ENCODE peak calls at places on chromosomes 6 and 20, in six cellular contexts. Q, M, U, Y, P and S are unnamed samples.

GRCh38 chr6:162198072-162198471 is 529.5 kb downstream of the PRKN start:
- DNase-seq in P (no peak), Q (no peak), U (no peak), M (no peak), Y (no peak), S (no peak)

GRCh38 chr20:23248524-23248923 is 102.1 kb upstream of the NXT1 start:
- DNase-seq in P (no peak), Q (no peak), Y (peak), M (no peak), U (no peak), S (no peak)

GRCh38 chr6:25370175-25371036 is 91.2 kb downstream of the CARMIL1 start:
- DNase-seq in Q (no peak), Y (no peak), M (no peak), P (no peak), U (no peak), S (no peak)

GRCh38 chr6:35895560-35895959 is 25.3 kb downstream of the SRPK1 start:
- DNase-seq in Q (no peak), P (no peak), M (no peak), U (peak), Y (no peak), S (no peak)

GRCh38 chr6:149354009-149354408 is 36.5 kb downstream of the TAB2 start:
- DNase-seq in M (no peak), P (no peak), U (no peak), Y (no peak), Q (no peak), S (no peak)

GRCh38 chr6:156911581-156911980 is 134.4 kb downstream of the ARID1B start:
- DNase-seq in Y (no peak), U (no peak), P (no peak), Q (no peak), M (no peak), S (no peak)

GRCh38 chr6:36984581-36985383 is 1.2 kb downstream of the MTCH1 start:
- DNase-seq in M (peak), Q (no peak), P (peak), U (peak), Y (peak), S (no peak)

GRCh38 chr6:15962449-15962764 is 166.5 kb upstream of the MYLIP start:
- DNase-seq in Y (peak), U (peak), Q (no peak), M (no peak), P (no peak), S (no peak)

GRCh38 chr6:20454201-20454824 is 52.6 kb downstream of the E2F3 start:
- DNase-seq in Y (no peak), U (no peak), Q (no peak), M (no peak), P (no peak), S (no peak)

GRCh38 chr6:122381494-122382083 is 17.9 kb upstream of the HSF2 start:
- DNase-seq in Y (peak), Q (no peak), P (peak), M (peak), U (peak), S (peak)

GRCh38 chr6:152378154-152378553 is 259.0 kb downstream of the SYNE1 start:
- DNase-seq in M (no peak), U (peak), Q (no peak), Y (no peak), P (no peak), S (no peak)

GRCh38 chr20:62704341-62704948 is 4.2 kb upstream of the NTSR1 start:
- DNase-seq in Q (peak), P (peak), M (peak), U (peak), Y (peak), S (peak)

GRCh38 chr6:85660181-85660611 is 17.5 kb upstream of the SYNCRIP start:
- DNase-seq in P (peak), Y (no peak), M (no peak), U (peak), Q (no peak), S (no peak)

GRCh38 chr6:16746812-16747211 is 14.4 kb downstream of the ATXN1 start:
- DNase-seq in Q (no peak), Y (no peak), U (no peak), P (no peak), M (no peak), S (no peak)

GRCh38 chr6:71486466-71486865 is 197.9 kb downstream of the OGFRL1 start:
- DNase-seq in M (no peak), Q (no peak), U (peak), Y (no peak), P (no peak), S (no peak)

GRCh38 chr6:71480577-71480976 is 192.0 kb downstream of the OGFRL1 start:
- DNase-seq in Q (no peak), M (no peak), U (no peak), Y (peak), P (no peak), S (no peak)

GRCh38 chr6:71481801-71482200 is 193.2 kb downstream of the OGFRL1 start:
- DNase-seq in Y (no peak), Q (no peak), P (no peak), U (no peak), M (no peak), S (no peak)

GRCh38 chr6:71481021-71481420 is 192.4 kb downstream of the OGFRL1 start:
- DNase-seq in M (no peak), P (no peak), Q (no peak), Y (peak), U (no peak), S (no peak)

GRCh38 chr6:71482742-71483141 is 194.1 kb downstream of the OGFRL1 start:
- DNase-seq in Q (no peak), U (no peak), Y (peak), P (no peak), M (no peak), S (no peak)
- TF ChIP-seq CTCF in Q (no peak), U (peak), Y (peak), P (no peak), M (peak), S (no peak)

GRCh38 chr20:35615667-35616464 is at the start of gene SPAG4:
- DNase-seq in Q (peak), P (no peak), Y (no peak), U (peak), M (peak), S (peak)
- TF ChIP-seq POLR2A in Q (no peak), P (no peak), Y (no peak), U (peak), M (peak), S (no peak)

DNA sequence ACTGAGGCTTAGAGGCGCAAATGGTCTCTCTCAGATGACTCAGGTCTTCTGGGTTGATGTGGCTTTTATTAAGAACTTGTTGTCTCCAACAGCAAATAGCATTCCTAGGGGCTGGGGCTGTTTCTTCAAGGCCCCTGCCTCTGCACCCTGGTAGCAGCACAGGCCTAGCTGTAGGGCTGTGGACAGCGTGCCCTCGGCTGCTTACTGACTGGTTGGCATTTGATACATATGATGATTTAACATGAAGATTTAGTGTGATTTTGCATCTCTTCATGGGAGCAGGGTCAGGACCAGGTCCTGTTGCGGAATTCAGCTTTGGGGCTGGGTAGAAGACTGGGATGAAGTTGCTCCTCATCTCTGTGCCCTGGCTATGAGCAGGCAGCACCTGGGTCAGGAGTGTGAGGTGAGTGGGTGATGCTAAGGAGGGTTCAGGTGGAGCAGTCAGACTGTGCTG is 24.3 kb upstream of the IER3 start:
- DNase-seq in Y (no peak), Q (no peak), P (no peak), U (no peak), M (no peak), S (no peak)
- H3K4me3 ChIP-seq in Y (no peak), Q (no peak), P (peak), U (no peak), M (no peak), S (no peak)

GRCh38 chr20:58839474-58839874 is 11.2 kb downstream of the GNAS-AS1 start:
- DNase-seq in P (peak), Y (peak), M (no peak), U (peak), Q (no peak), S (no peak)
- TF ChIP-seq CTCF in P (peak), Y (peak), M (peak), U (peak), Q (peak), S (no peak)

DNA sequence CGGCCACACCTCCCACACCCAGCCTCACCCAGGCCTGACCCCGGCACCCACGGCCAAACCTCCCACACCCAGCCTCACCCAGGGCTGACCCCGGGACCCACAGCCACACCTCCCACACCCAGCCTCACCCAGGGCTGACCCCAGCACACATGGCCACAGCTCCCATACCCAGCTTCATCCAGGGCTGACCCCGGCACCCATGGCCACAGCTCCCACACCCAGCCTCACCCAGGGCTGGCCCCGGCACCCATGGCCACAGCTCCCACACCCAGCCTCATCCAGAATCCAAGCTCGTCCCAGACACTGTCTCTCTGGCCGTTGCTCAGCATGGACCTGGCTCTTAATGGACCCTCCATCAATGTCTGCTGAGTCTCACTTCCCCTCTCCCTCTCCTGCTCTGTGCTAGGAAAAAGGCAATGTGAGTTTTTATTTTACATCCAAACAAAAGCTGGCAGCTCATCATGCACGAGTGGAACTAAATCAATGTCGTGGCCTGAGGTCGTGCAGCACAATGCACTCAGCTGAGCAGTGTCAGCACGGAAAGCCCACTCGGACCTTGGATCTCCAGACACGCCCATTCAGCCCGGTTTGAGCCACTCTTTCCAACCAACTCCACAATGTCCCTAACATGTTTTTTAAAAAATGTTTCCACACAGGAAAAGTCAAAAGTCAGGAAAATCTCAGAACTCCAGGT is 36.0 kb downstream of the NINL start:
- DNase-seq in U (no peak), P (no peak), Y (no peak), Q (no peak), M (no peak), S (peak)
- TF ChIP-seq POLR2A in U (no peak), P (no peak), Y (no peak), Q (no peak), M (no peak), S (no peak)

GRCh38 chr6:18503588-18504231 is 116.6 kb downstream of the RNF144B start:
- DNase-seq in U (peak), Q (no peak), Y (peak), M (peak), P (peak), S (no peak)

GRCh38 chr6:18501313-18502013 is 114.3 kb downstream of the RNF144B start:
- DNase-seq in U (peak), P (no peak), M (peak), Y (no peak), Q (no peak), S (peak)

GRCh38 chr6:18503187-18503586 is 116.0 kb downstream of the RNF144B start:
- DNase-seq in Q (no peak), P (no peak), M (no peak), U (no peak), Y (no peak), S (no peak)

GRCh38 chr6:18506387-18507017 is 119.4 kb downstream of the RNF144B start:
- DNase-seq in U (peak), P (no peak), Y (no peak), M (no peak), Q (no peak), S (no peak)

GRCh38 chr6:18504232-18504596 is 117.1 kb downstream of the RNF144B start:
- DNase-seq in M (no peak), Y (no peak), Q (no peak), U (no peak), P (no peak), S (no peak)
- H3K4me3 ChIP-seq in M (no peak), Y (no peak), Q (peak), U (no peak), P (no peak), S (no peak)

GRCh38 chr6:6518627-6519026 is 69.9 kb upstream of the LY86 start:
- DNase-seq in M (no peak), U (no peak), Y (no peak), Q (no peak), P (no peak), S (no peak)

GRCh38 chr6:6519028-6519427 is 69.5 kb upstream of the LY86 start:
- DNase-seq in Q (no peak), U (no peak), M (no peak), P (no peak), Y (no peak), S (no peak)

GRCh38 chr6:6515691-6516607 is 72.6 kb upstream of the LY86 start:
- DNase-seq in M (no peak), Y (no peak), P (no peak), U (no peak), Q (no peak), S (no peak)

GRCh38 chr6:6517059-6517458 is 71.5 kb upstream of the LY86 start:
- DNase-seq in P (no peak), Y (no peak), M (no peak), Q (no peak), U (no peak), S (no peak)

GRCh38 chr6:6516643-6517042 is 71.9 kb upstream of the LY86 start:
- DNase-seq in Q (no peak), U (no peak), P (no peak), M (peak), Y (no peak), S (no peak)
- TF ChIP-seq CTCF in Q (no peak), U (no peak), P (no peak), M (no peak), Y (no peak), S (no peak)

DNA sequence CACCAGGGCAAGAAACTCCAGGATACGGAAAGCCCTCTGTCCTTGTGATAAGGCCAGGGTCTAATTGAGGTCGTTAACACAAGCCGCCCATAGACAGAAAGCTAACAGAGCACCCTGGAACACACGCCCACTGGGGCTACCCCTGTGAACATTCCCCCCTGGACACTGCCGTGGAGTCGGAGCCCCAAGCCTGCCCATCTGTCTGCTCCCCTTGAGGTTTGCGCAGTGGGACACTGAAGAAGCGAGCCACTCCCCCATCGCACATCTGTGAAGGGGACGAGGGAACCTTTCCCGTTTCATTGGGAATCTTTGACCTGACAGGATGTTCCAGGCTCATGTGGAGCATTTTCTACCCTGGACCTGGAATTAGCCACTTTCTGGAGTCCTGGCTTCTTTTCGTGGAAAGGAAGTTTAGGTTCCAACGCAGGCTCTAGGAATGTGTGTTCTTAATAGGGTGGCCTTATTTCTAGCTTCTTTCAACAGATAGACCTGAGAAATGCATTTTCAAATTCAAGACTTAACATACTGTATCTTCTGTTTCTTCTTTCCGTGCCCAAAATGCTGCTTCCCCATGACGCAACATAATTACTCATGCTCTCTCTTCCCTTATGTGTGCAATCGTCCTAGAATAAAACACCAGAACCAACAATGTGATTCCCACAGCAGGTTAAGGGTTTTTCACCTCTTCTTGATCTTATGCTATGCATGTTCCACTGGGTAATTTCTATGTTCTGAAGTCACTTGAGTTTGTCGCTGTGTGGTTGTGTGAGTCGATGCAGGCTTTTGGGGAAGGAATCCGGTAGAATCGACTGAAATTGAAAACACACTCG is 161.1 kb downstream of the ERMARD start:
- DNase-seq in M (no peak), P (no peak), Y (no peak), U (no peak), Q (no peak), S (no peak)
- TF ChIP-seq POLR2A in M (no peak), P (no peak), Y (no peak), U (no peak), Q (no peak), S (no peak)